ENCODE peak calls at places on chromosomes 1 and 21, in six cellular contexts. A, M, J, X, I and D are unnamed samples.

GRCh38 chr1:92486251-92487077 is at the start of gene GFI1:
- DNase-seq in A (peak), M (peak), J (peak), X (no peak), I (peak), D (peak)

GRCh38 chr21:35926003-35926541 is 134.3 kb downstream of the SETD4 start:
- DNase-seq in A (no peak), M (no peak), J (no peak), X (no peak), I (no peak), D (no peak)

GRCh38 chr1:31891280-31891679 is 46.9 kb downstream of the PTP4A2 start:
- DNase-seq in A (no peak), M (peak), J (no peak), X (no peak), I (peak), D (no peak)

GRCh38 chr1:27760411-27760810 is 12.6 kb upstream of the STX12 start:
- DNase-seq in A (no peak), M (no peak), J (peak), X (no peak), I (no peak), D (no peak)

GRCh38 chr1:228478912-228479665 is 8.1 kb upstream of the RNF187 start:
- DNase-seq in A (no peak), M (no peak), J (no peak), X (no peak), I (no peak), D (no peak)

GRCh38 chr1:30968220-30968971 is 59.8 kb upstream of the SDC3 start:
- DNase-seq in A (no peak), M (no peak), J (no peak), X (no peak), I (no peak), D (no peak)

GRCh38 chr1:234611799-234612351 is 1.9 kb upstream of the IRF2BP2 start:
- DNase-seq in A (peak), M (peak), J (peak), X (no peak), I (peak), D (no peak)

GRCh38 chr1:218659911-218660677 is 315.0 kb downstream of the TGFB2 start:
- DNase-seq in A (no peak), M (no peak), J (no peak), X (no peak), I (no peak), D (no peak)

GRCh38 chr21:41406340-41406739 is 19.7 kb upstream of the MX1 start:
- DNase-seq in A (no peak), M (no peak), J (no peak), X (no peak), I (no peak), D (no peak)

GRCh38 chr21:42386034-42386591 is 9.7 kb downstream of the TMPRSS3 start:
- DNase-seq in A (no peak), M (no peak), J (no peak), X (no peak), I (no peak), D (no peak)

GRCh38 chr1:204712718-204713430 is 27.3 kb upstream of the LRRN2 start:
- DNase-seq in A (no peak), M (no peak), J (peak), X (no peak), I (no peak), D (no peak)

GRCh38 chr1:90761781-90762589 is 44.9 kb upstream of the BARHL2 start:
- DNase-seq in A (no peak), M (no peak), J (no peak), X (no peak), I (no peak), D (no peak)

GRCh38 chr21:42346441-42346840 is 4.4 kb downstream of the TFF2 start:
- DNase-seq in A (no peak), M (no peak), J (no peak), X (no peak), I (no peak), D (no peak)

GRCh38 chr1:162535501-162535900 is 26.0 kb upstream of the UAP1 start:
- DNase-seq in A (no peak), M (no peak), J (no peak), X (no peak), I (no peak), D (no peak)

GRCh38 chr1:21270086-21270689 is 20.1 kb downstream of the ECE1 start:
- DNase-seq in A (peak), M (peak), J (peak), X (no peak), I (peak), D (peak)

GRCh38 chr21:15560383-15561056 is 169.3 kb upstream of the USP25 start:
- DNase-seq in A (no peak), M (peak), J (no peak), X (no peak), I (no peak), D (no peak)